ENCODE peak calls at places on chromosome 1, in eight cellular contexts. P is right cardiac atrium; Q is aorta; B is lung; E is left lung; X is prostate gland; L is CD4-positive, alpha-beta memory T cell; F is heart left ventricle. K is an unnamed sample.

GRCh38 chr1:100360790-100361232 is 8.5 kb downstream of the CDC14A start:
- DNase-seq in P (peak; percentile 55), Q (no peak), B (no peak), E (no peak), X (no peak), L (no peak), F (peak; percentile 37), K (no peak)

GRCh38 chr1:109910123-109910962 is at the start of gene CSF1:
- DNase-seq in P (peak; percentile 82), Q (peak; percentile 83), B (peak; percentile 81), E (peak; percentile 80), X (peak; percentile 69), L (peak; percentile 51), F (peak; percentile 82), K (peak; percentile 38)

GRCh38 chr1:147628441-147628840 is 41.9 kb downstream of the ACP6 start:
- DNase-seq in P (no peak), Q (no peak), B (no peak), E (no peak), X (no peak), L (no peak), F (no peak), K (no peak)

GRCh38 chr1:99727575-99728190 is 38.8 kb downstream of the FRRS1 start:
- DNase-seq in P (no peak), Q (no peak), B (no peak), E (no peak), X (no peak), L (no peak), F (no peak), K (no peak)

GRCh38 chr1:24981632-24982007 is 51.5 kb upstream of the RUNX3 start:
- DNase-seq in P (no peak), Q (no peak), B (no peak), E (no peak), X (no peak), L (no peak), F (no peak), K (peak; percentile 20)

GRCh38 chr1:171794085-171794484 is 12.6 kb downstream of the METTL13 start:
- DNase-seq in P (no peak), Q (no peak), B (no peak), E (no peak), X (no peak), L (no peak), F (no peak), K (no peak)

GRCh38 chr1:110107867-110108469 is 4.3 kb upstream of the UBL4B start:
- DNase-seq in P (no peak), Q (no peak), B (no peak), E (no peak), X (no peak), L (no peak), F (peak; percentile 25), K (no peak)

GRCh38 chr1:162822391-162823200 is 32.1 kb downstream of the HSD17B7 start:
- DNase-seq in P (peak; percentile 19), Q (peak; percentile 47), B (no peak), E (peak; percentile 30), X (peak; percentile 8), L (no peak), F (no peak), K (no peak)

GRCh38 chr1:62229468-62229867 is 34.8 kb downstream of the L1TD1 start:
- DNase-seq in P (no peak), Q (no peak), B (no peak), E (no peak), X (no peak), L (no peak), F (no peak), K (no peak)

GRCh38 chr1:58649555-58649954 is 50.3 kb downstream of the MYSM1 start:
- DNase-seq in P (no peak), Q (no peak), B (no peak), E (no peak), X (no peak), L (no peak), F (no peak), K (no peak)

GRCh38 chr1:68183895-68184294 is 48.4 kb downstream of the WLS start:
- DNase-seq in P (no peak), Q (no peak), B (no peak), E (no peak), X (no peak), L (no peak), F (no peak), K (no peak)

GRCh38 chr1:207836616-207837352 is 74.1 kb downstream of the CD34 start:
- DNase-seq in P (no peak), Q (no peak), B (no peak), E (no peak), X (no peak), L (no peak), F (no peak), K (no peak)

GRCh38 chr1:198934901-198935301 is 296.1 kb downstream of the PTPRC start:
- DNase-seq in P (no peak), Q (no peak), B (no peak), E (no peak), X (no peak), L (peak; percentile 84), F (no peak), K (peak; percentile 69)

GRCh38 chr1:209829716-209830115 is 1.9 kb downstream of the UTP25 start:
- DNase-seq in P (no peak), Q (no peak), B (no peak), E (no peak), X (no peak), L (no peak), F (no peak), K (no peak)

GRCh38 chr1:78718566-78718965 is 68.9 kb downstream of the IFI44 start:
- DNase-seq in P (no peak), Q (no peak), B (no peak), E (no peak), X (no peak), L (no peak), F (no peak), K (no peak)

GRCh38 chr1:88731475-88731874 is 47.4 kb downstream of the PKN2 start:
- DNase-seq in P (no peak), Q (no peak), B (no peak), E (no peak), X (peak; percentile 60), L (no peak), F (no peak), K (no peak)
- H3K27ac ChIP-seq in P (no peak overlapping the region), Q (no peak overlapping the region), B (no peak overlapping the region), E (peak overlapping the region; percentile 43), X (peak overlapping the region; percentile 48), L (no peak overlapping the region), F (no peak overlapping the region), K (no peak overlapping the region)

DNA sequence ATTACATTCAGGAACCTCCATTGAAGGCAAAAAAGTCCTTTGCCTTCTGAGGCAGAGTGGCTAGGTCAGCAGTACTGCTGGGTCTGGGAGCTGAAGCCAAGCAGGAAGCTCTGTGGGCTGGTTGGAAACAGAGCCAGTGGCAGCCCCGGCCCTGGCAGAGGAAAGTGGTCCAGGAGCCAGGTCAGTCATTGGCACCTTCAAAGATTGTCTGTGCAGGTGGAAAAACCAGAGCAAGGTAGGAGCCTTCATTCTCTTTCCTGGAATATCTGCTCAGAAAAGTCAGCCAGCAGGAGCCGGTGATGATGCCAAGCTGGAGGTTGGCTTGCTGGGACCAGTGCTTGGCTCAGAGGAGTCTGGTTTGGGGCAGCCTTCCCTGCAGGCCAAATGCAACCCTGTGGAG is 12.5 kb upstream of the DISP3 start:
- DNase-seq in P (no peak), Q (no peak), B (no peak), E (no peak), X (no peak), L (no peak), F (no peak), K (no peak)
- H3K27me3 ChIP-seq in P (no peaks in the 10 kb centered on the region), Q (no peaks in the 10 kb centered on the region), B (no peaks in the 10 kb centered on the region), E (peaks cover 37% of the 10 kb centered on the region), X (no peaks in the 10 kb centered on the region), L (no peaks in the 10 kb centered on the region), F (peaks cover 28% of the 10 kb centered on the region), K (no peaks in the 10 kb centered on the region)

GRCh38 chr1:242189591-242189990 is 190.7 kb upstream of the MAP1LC3C start:
- DNase-seq in P (no peak), Q (no peak), B (no peak), E (no peak), X (no peak), L (no peak), F (no peak), K (no peak)

GRCh38 chr1:242187816-242188215 is 188.9 kb upstream of the MAP1LC3C start:
- DNase-seq in P (no peak), Q (no peak), B (no peak), E (no peak), X (no peak), L (no peak), F (no peak), K (no peak)

GRCh38 chr1:242184955-242185354 is 186.1 kb upstream of the MAP1LC3C start:
- DNase-seq in P (no peak), Q (no peak), B (no peak), E (no peak), X (no peak), L (no peak), F (no peak), K (no peak)

GRCh38 chr1:242187171-242187570 is 188.3 kb upstream of the MAP1LC3C start:
- DNase-seq in P (no peak), Q (no peak), B (no peak), E (no peak), X (no peak), L (no peak), F (no peak), K (no peak)

GRCh38 chr1:242185728-242186127 is 186.8 kb upstream of the MAP1LC3C start:
- DNase-seq in P (no peak), Q (no peak), B (no peak), E (no peak), X (no peak), L (no peak), F (no peak), K (no peak)
- H3K4me1 ChIP-seq in P (no peaks in the 10 kb centered on the region), Q (no peaks in the 10 kb centered on the region), B (no peaks in the 10 kb centered on the region), E (no peaks in the 10 kb centered on the region), X (no peaks in the 10 kb centered on the region), L (no peaks in the 10 kb centered on the region), F (no peaks in the 10 kb centered on the region), K (no peaks in the 10 kb centered on the region)

GRCh38 chr1:2136386-2136821 is 58.2 kb downstream of the FAAP20 start:
- DNase-seq in P (no peak), Q (peak; percentile 26), B (no peak), E (peak; percentile 25), X (no peak), L (no peak), F (no peak), K (no peak)
- H3K27ac ChIP-seq in P (no peak overlapping the region), Q (no peak overlapping the region), B (peak overlapping the region; percentile 90), E (peak overlapping the region; percentile 90), X (no peak overlapping the region), L (no peak overlapping the region), F (no peak overlapping the region), K (no peak overlapping the region)